ENCODE peak calls at places on chromosome 21, in five cellular contexts. J, E, M, O and P are unnamed samples.

GRCh38 chr21:43976661-43977060 is 35.4 kb upstream of the TRAPPC10 start:
- DNase-seq in J (no peak), E (no peak), M (no peak), O (no peak), P (no peak)

GRCh38 chr21:33478858-33479678 is 706 bp downstream of the TMEM50B start:
- DNase-seq in J (no peak), E (no peak), M (peak; percentile 76), O (peak; percentile 39), P (no peak)

GRCh38 chr21:41750532-41751151 is 16.2 kb downstream of the RIPK4 start:
- DNase-seq in J (no peak), E (no peak), M (no peak), O (no peak), P (no peak)

GRCh38 chr21:18801468-18801867 is 397.9 kb upstream of the TMPRSS15 start:
- DNase-seq in J (peak; percentile 12), E (no peak), M (no peak), O (peak; percentile 1), P (no peak)

GRCh38 chr21:14403681-14404318 is 20.9 kb upstream of the HSPA13 start:
- DNase-seq in J (peak; percentile 31), E (peak; percentile 11), M (peak; percentile 63), O (peak; percentile 60), P (no peak)

GRCh38 chr21:40841524-40842196 is 5.3 kb downstream of the DSCAM start:
- DNase-seq in J (no peak), E (no peak), M (no peak), O (no peak), P (no peak)

GRCh38 chr21:31900121-31900895 is 27.5 kb downstream of the HUNK start:
- DNase-seq in J (no peak), E (no peak), M (no peak), O (no peak), P (no peak)

GRCh38 chr21:46060596-46061061 is 37.3 kb upstream of the COL6A2 start:
- DNase-seq in J (peak; percentile 99), E (peak; percentile 99), M (no peak), O (peak; percentile 99), P (peak; percentile 96)

GRCh38 chr21:17472592-17473271 is 40.1 kb upstream of the CXADR start:
- DNase-seq in J (no peak), E (no peak), M (no peak), O (no peak), P (no peak)